ENCODE peak calls at places on chromosomes 3 and 15, in nine cellular contexts. R, F, Q, U, T, K, G, V and X are unnamed samples.

GRCh38 chr3:42061711-42062408 is 29.3 kb upstream of the TRAK1 start:
- DNase-seq in R (no peak), F (peak), Q (no peak), U (peak), T (peak), K (peak), G (peak), V (no peak), X (no peak)

GRCh38 chr3:33278106-33278672 is 947 bp downstream of the FBXL2 start:
- DNase-seq in R (no peak), F (no peak), Q (no peak), U (no peak), T (peak), K (peak), G (peak), V (no peak), X (peak)

GRCh38 chr15:80561500-80561899 is 133.6 kb upstream of the ABHD17C start:
- DNase-seq in R (no peak), F (no peak), Q (no peak), U (no peak), T (no peak), K (no peak), G (no peak), V (no peak), X (no peak)

GRCh38 chr3:43105224-43105596 is 669 bp downstream of the POMGNT2 start:
- DNase-seq in R (no peak), F (peak), Q (peak), U (no peak), T (no peak), K (no peak), G (peak), V (peak), X (no peak)

GRCh38 chr3:124083990-124084389 is 92.1 kb upstream of the ROPN1 start:
- DNase-seq in R (no peak), F (no peak), Q (no peak), U (no peak), T (no peak), K (no peak), G (no peak), V (no peak), X (no peak)

GRCh38 chr3:40913192-40913591 is 286.1 kb upstream of the CTNNB1 start:
- DNase-seq in R (no peak), F (no peak), Q (no peak), U (no peak), T (no peak), K (no peak), G (no peak), V (no peak), X (no peak)

GRCh38 chr3:100634493-100635272 is 25.3 kb downstream of the ADGRG7 start:
- DNase-seq in R (no peak), F (no peak), Q (no peak), U (no peak), T (peak), K (peak), G (no peak), V (no peak), X (peak)

GRCh38 chr3:33218072-33218445 is 551 bp downstream of the SUSD5 start:
- DNase-seq in R (no peak), F (no peak), Q (no peak), U (no peak), T (no peak), K (peak), G (no peak), V (no peak), X (no peak)